ENCODE peak calls at places on chromosome 3, in four cellular contexts. E is thoracic aorta, Q is colonic mucosa, Z is K562. X is an unnamed sample.

GRCh38 chr3:97658670-97659285 is 105.8 kb upstream of the ARL6 start:
- DNase-seq in E (no peak), Q (no peak), Z (peak; percentile 7), X (peak; percentile 22)

GRCh38 chr3:45832691-45833090 is 9.2 kb downstream of the LZTFL1 start:
- DNase-seq in Z (no peak), E (no peak), Q (no peak), X (peak; percentile 62)

GRCh38 chr3:9153763-9154601 is 95.5 kb downstream of the SRGAP3 start:
- DNase-seq in Z (no peak), E (peak; percentile 9), Q (no peak), X (no peak)

GRCh38 chr3:115164374-115165221 is 17.5 kb upstream of the ZBTB20 start:
- DNase-seq in Q (no peak), Z (no peak), E (no peak), X (peak; percentile 32)

GRCh38 chr3:47008258-47008671 is 28.8 kb downstream of the NBEAL2 start:
- DNase-seq in Q (peak; percentile 17), Z (no peak), E (no peak), X (no peak)

GRCh38 chr3:194472290-194472920 is 14.4 kb downstream of the ATP13A3 start:
- DNase-seq in Z (peak; percentile 29), Q (no peak), E (no peak), X (peak; percentile 73)

GRCh38 chr3:72538070-72538745 is 310.0 kb downstream of the SHQ1 start:
- DNase-seq in Z (no peak), E (no peak), Q (no peak), X (no peak)

GRCh38 chr3:57179580-57180410 is 14.6 kb upstream of the IL17RD start:
- DNase-seq in Z (no peak), Q (no peak), E (no peak), X (peak; percentile 13)

GRCh38 chr3:134294302-134294925 is 43.8 kb upstream of the RYK start:
- DNase-seq in Z (no peak), Q (no peak), E (no peak), X (peak; percentile 33)

GRCh38 chr3:160808838-160809237 is 52.8 kb downstream of the PPM1L start:
- DNase-seq in Q (no peak), E (no peak), Z (no peak), X (no peak)

GRCh38 chr3:126116526-126116925 is 32.6 kb upstream of the SLC41A3 start:
- DNase-seq in Q (no peak), Z (no peak), E (no peak), X (no peak)

GRCh38 chr3:28347374-28348285 is 891 bp upstream of the ZCWPW2 start:
- DNase-seq in Z (peak; percentile 10), Q (no peak), E (no peak), X (peak; percentile 10)

GRCh38 chr3:101124125-101124524 is 130.9 kb upstream of the ABI3BP start:
- DNase-seq in Q (no peak), Z (no peak), E (no peak), X (no peak)

GRCh38 chr3:115098354-115099073 is 48.6 kb downstream of the ZBTB20 start:
- DNase-seq in Q (no peak), Z (no peak), E (no peak), X (no peak)

GRCh38 chr3:133570139-133570936 is 3.1 kb upstream of the CDV3 start:
- DNase-seq in E (no peak), Q (no peak), Z (no peak), X (no peak)

GRCh38 chr3:11564577-11565001 is 79.1 kb downstream of the VGLL4 start:
- DNase-seq in E (no peak), Q (no peak), Z (no peak), X (no peak)
- H3K36me3 ChIP-seq in E (peaks cover 11% of the 10 kb centered on the region), Q (no peaks in the 10 kb centered on the region), Z (no peaks in the 10 kb centered on the region), X (no peaks in the 10 kb centered on the region)

GRCh38 chr3:23952646-23953045 is 7.6 kb downstream of the NR1D2 start:
- DNase-seq in E (no peak), Z (no peak), Q (no peak), X (no peak)
- H3K4me3 ChIP-seq in E (no peak overlapping the region), Z (no peak overlapping the region), Q (no peak overlapping the region), X (no peak overlapping the region)

GRCh38 chr3:945738-946137 is 147.1 kb upstream of the CNTN6 start:
- DNase-seq in Z (no peak), E (no peak), Q (no peak), X (no peak)
- H3K9me3 ChIP-seq in Z (no peaks in the 10 kb centered on the region), E (peaks cover 3% of the 10 kb centered on the region), Q (no peaks in the 10 kb centered on the region), X (no peaks in the 10 kb centered on the region)

DNA sequence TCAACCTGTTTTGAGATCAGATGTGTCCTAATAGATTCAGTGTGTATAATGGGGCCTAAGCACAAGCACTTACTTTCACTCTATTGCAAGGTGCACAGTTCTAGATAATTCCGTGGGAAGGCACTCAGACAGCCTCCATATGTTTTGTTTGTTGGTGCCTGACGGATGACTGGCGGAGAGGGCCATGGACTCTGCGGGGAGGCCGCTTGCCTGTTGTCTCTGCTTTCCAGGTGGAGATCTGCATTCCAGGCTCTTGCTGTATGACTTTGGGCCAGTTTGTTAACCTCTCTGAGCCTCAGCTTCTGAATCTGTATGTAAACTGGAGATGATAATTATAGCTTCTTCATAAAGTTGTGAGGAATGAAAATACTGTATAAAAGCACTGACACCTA is 1.5 kb downstream of the IRAK2 start:
- DNase-seq in Z (no peak), Q (no peak), E (no peak), X (no peak)
- H3K36me3 ChIP-seq in Z (no peaks in the 10 kb centered on the region), Q (no peaks in the 10 kb centered on the region), E (no peaks in the 10 kb centered on the region), X (no peaks in the 10 kb centered on the region)

GRCh38 chr3:124886168-124887051 is 755 bp downstream of the ITGB5 start:
- DNase-seq in Q (peak; percentile 75), Z (peak; percentile 61), E (no peak), X (peak; percentile 65)

GRCh38 chr3:124883766-124884473 is 3.2 kb downstream of the ITGB5 start:
- DNase-seq in Q (no peak), Z (no peak), E (no peak), X (no peak)

GRCh38 chr3:124887177-124887995 is at the start of gene ITGB5:
- DNase-seq in Q (peak; percentile 84), E (peak; percentile 68), Z (peak; percentile 80), X (peak; percentile 84)

GRCh38 chr3:124887996-124888298 is 782 bp upstream of the ITGB5 start:
- DNase-seq in Z (no peak), E (no peak), Q (no peak), X (no peak)

GRCh38 chr3:124885466-124886167 is 1.5 kb downstream of the ITGB5 start:
- DNase-seq in E (no peak), Z (no peak), Q (no peak), X (no peak)
- H3K4me3 ChIP-seq in E (peak overlapping the region; percentile 89), Z (peak overlapping the region; percentile 60), Q (peak overlapping the region; percentile 67), X (peak overlapping the region; percentile 87)

DNA sequence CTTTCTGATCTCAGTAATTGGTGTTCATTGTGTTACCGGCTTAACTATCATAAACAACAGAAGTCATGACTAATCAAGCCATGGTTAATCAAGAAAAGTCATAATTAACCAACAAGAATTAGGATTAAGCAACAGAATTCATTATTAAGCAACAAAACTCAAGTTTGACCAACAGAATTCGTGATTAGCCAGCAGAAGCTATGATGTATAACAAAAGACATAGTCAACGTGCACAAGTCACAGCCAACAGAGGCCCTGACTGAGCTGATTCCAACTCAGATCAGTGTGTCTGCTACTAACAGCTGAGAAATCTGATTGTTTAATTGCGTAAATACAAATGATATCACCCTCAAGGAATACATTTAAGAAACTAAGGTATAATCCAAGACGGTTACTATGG is 67.7 kb downstream of the RARB start:
- DNase-seq in E (no peak), Q (no peak), Z (no peak), X (no peak)
- H3K9me3 ChIP-seq in E (peaks cover 32% of the 10 kb centered on the region), Q (no peaks in the 10 kb centered on the region), Z (no peaks in the 10 kb centered on the region), X (peaks cover 2% of the 10 kb centered on the region)

DNA sequence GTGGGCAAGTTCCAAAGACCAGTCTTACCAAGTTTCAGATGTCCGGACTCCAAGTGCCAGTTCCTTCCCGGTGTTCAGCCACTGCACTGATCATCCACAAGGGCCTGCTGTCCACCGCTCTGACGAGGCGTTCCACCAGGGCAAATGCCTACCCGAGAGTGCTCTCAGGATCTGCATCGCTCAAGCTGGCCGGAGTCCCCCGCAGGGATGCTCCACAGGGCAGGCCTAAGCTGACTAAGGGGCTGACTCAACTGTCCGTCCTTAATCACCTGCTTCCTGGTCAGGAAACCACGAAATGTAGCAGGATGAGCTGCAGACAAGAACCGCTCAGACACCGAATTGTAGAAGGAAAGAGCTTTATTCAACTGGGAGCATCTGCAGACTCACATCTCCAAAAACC is 341.6 kb downstream of the KCNH8 start:
- DNase-seq in Z (no peak), E (no peak), Q (no peak), X (no peak)
- H3K36me3 ChIP-seq in Z (no peaks in the 10 kb centered on the region), E (no peaks in the 10 kb centered on the region), Q (no peaks in the 10 kb centered on the region), X (no peaks in the 10 kb centered on the region)

GRCh38 chr3:42839616-42840015 is 30.4 kb downstream of the ACKR2 start:
- DNase-seq in E (no peak), Z (peak; percentile 73), Q (peak; percentile 49), X (peak; percentile 72)
- H3K4me3 ChIP-seq in E (peak overlapping the region; percentile 57), Z (no peak overlapping the region), Q (no peak overlapping the region), X (no peak overlapping the region)